ENCODE peak calls at places on chromosomes 12 and 14, in six cellular contexts. Z is PC-3, P is astrocyte, S is PC-9, K is GM12878, T is neural progenitor cell. F is an unnamed sample.

GRCh38 chr14:58969951-58970751 is 218.3 kb upstream of the DAAM1 start:
- DNase-seq in S (no peak), P (peak), Z (no peak), T (peak), K (peak), F (no peak)

GRCh38 chr14:20614038-20614840 is 23.1 kb upstream of the RNASE12 start:
- DNase-seq in Z (peak), T (peak), P (no peak), S (no peak), K (no peak), F (no peak)

GRCh38 chr12:57842342-57843294 is 3.9 kb downstream of the CTDSP2 start:
- DNase-seq in K (no peak), Z (no peak), S (no peak), T (peak), P (no peak), F (peak)

GRCh38 chr12:49538740-49539403 is at the start of gene KCNH3:
- DNase-seq in Z (peak), K (no peak), S (peak), T (peak), P (peak), F (peak)

GRCh38 chr14:52862652-52863338 is 71.4 kb upstream of the GNPNAT1 start:
- DNase-seq in T (no peak), Z (no peak), P (peak), K (no peak), S (no peak), F (peak)

GRCh38 chr14:76768201-76768656 is 7.0 kb downstream of the VASH1 start:
- DNase-seq in P (no peak), S (peak), Z (no peak), T (peak), K (peak), F (no peak)

GRCh38 chr14:93879362-93879983 is 47.7 kb upstream of the FAM181A start:
- DNase-seq in S (no peak), K (no peak), Z (no peak), T (no peak), P (no peak), F (no peak)

GRCh38 chr14:74275265-74275841 is 27.4 kb downstream of the ABCD4 start:
- DNase-seq in Z (peak), T (no peak), S (peak), P (peak), K (no peak), F (peak)

GRCh38 chr12:120264511-120265202 is 873 bp downstream of the PXN start:
- DNase-seq in T (no peak), K (no peak), P (no peak), S (peak), Z (peak), F (no peak)

GRCh38 chr12:120102189-120103043 is 14.1 kb downstream of the RAB35 start:
- DNase-seq in P (no peak), Z (no peak), S (no peak), T (no peak), K (no peak), F (no peak)

GRCh38 chr12:65300679-65301349 is 22.3 kb downstream of the MSRB3 start:
- DNase-seq in T (peak), K (no peak), Z (peak), P (no peak), S (peak), F (peak)

GRCh38 chr12:116201359-116201758 is 76.1 kb downstream of the MED13L start:
- DNase-seq in K (no peak), P (no peak), Z (no peak), T (no peak), S (no peak), F (no peak)

GRCh38 chr12:49108958-49109404 is 1.7 kb downstream of the LMBR1L start:
- DNase-seq in T (no peak), S (no peak), K (no peak), P (no peak), Z (no peak), F (no peak)

GRCh38 chr12:107649615-107650014 is 36.0 kb upstream of the PWP1 start:
- DNase-seq in T (no peak), P (no peak), S (no peak), K (no peak), Z (no peak), F (no peak)

GRCh38 chr14:33516898-33517436 is 433.9 kb downstream of the EGLN3 start:
- DNase-seq in P (no peak), S (no peak), Z (no peak), K (no peak), T (no peak), F (peak)

GRCh38 chr14:58465425-58465824 is 37.9 kb downstream of the KIAA0586 start:
- DNase-seq in S (no peak), K (no peak), T (no peak), P (peak), Z (peak), F (no peak)

GRCh38 chr14:77051101-77051500 is 22.6 kb upstream of the IRF2BPL start:
- DNase-seq in P (no peak), Z (no peak), K (no peak), S (no peak), T (no peak), F (no peak)

GRCh38 chr12:58171914-58172313 is 230.5 kb downstream of the ATP23 start:
- DNase-seq in K (no peak), P (peak), T (no peak), Z (no peak), S (no peak), F (no peak)

GRCh38 chr12:59079472-59079871 is 159.2 kb upstream of the LRIG3 start:
- DNase-seq in S (no peak), Z (no peak), P (no peak), T (no peak), K (no peak), F (no peak)

GRCh38 chr12:7681535-7681934 is 14.0 kb downstream of the GDF3 start:
- DNase-seq in T (no peak), S (no peak), P (no peak), Z (no peak), K (no peak), F (no peak)

DNA sequence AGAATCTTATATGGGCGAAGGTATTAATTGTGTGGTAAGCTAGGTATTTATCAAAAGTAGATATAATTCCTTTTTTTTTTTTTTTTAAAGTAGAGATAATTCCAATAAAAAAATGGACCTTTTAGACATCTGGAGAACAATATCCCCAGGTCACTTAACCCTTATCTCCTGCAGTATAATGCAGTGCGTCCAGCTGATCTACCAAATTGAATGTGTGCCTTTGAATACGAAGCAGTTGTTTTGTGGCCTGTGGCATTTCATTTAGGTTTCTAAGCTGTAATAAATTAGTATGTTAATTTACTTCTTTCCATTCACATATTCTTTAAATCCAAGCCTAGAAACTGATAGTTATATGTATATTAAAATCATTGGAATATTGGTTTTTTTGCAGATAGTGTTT is 3.1 kb downstream of the FUT8 start:
- DNase-seq in Z (no peak), T (peak), P (no peak), S (no peak), K (no peak), F (no peak)
- H3K27ac ChIP-seq in Z (no peak), T (no peak), P (no peak), S (peak), K (no peak), F (no peak)

GRCh38 chr14:60324837-60325236 is 75.8 kb downstream of the PPM1A start:
- DNase-seq in Z (no peak), K (no peak), P (no peak), S (no peak), T (no peak), F (no peak)

GRCh38 chr14:60331201-60332045 is 82.4 kb downstream of the PPM1A start:
- DNase-seq in T (peak), P (peak), S (peak), Z (peak), K (peak), F (peak)

GRCh38 chr14:60328588-60328987 is 79.6 kb downstream of the PPM1A start:
- DNase-seq in T (peak), Z (no peak), S (no peak), P (no peak), K (no peak), F (no peak)

GRCh38 chr14:60326274-60326673 is 77.3 kb downstream of the PPM1A start:
- DNase-seq in K (no peak), S (no peak), P (no peak), Z (no peak), T (no peak), F (no peak)

GRCh38 chr14:60327447-60328331 is 78.7 kb downstream of the PPM1A start:
- DNase-seq in T (peak), K (peak), P (peak), Z (peak), S (peak), F (peak)
- TF ChIP-seq EZH2 in T (peak), K (no peak), P (peak), Z (no peak), S (no peak), F (no peak)

GRCh38 chr14:99271951-99272668 is at the start of gene BCL11B:
- DNase-seq in P (peak), Z (peak), S (no peak), K (peak), T (peak), F (peak)

GRCh38 chr14:99271288-99271941 is 582 bp downstream of the BCL11B start:
- DNase-seq in S (no peak), T (no peak), K (no peak), Z (no peak), P (no peak), F (no peak)

GRCh38 chr14:99273724-99274345 is 1.8 kb upstream of the BCL11B start:
- DNase-seq in P (no peak), K (no peak), Z (no peak), T (no peak), S (no peak), F (peak)

GRCh38 chr14:99273025-99273723 is 1.2 kb upstream of the BCL11B start:
- DNase-seq in S (no peak), T (peak), Z (no peak), K (no peak), P (no peak), F (peak)

DNA sequence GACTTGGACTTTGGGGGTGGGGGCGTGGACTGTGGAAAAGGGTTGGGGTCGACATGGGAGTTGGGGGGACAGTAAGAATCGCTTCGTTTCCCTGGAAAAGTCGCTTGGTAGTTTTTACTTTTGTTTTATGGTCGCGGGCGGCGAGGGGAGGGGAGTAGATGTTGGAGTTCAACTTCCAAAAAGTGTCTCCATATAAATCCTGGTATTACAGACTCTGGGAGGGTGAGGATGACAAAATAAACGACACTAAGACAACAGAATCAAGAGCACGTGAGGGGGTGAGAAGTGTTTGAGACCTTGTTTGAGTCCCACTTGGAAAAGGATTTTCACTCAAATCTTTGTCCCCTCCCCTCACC is 650 bp upstream of the BCL11B start:
- DNase-seq in Z (no peak), T (no peak), S (no peak), K (no peak), P (no peak), F (no peak)
- H3K27ac ChIP-seq in Z (no peak), T (no peak), S (no peak), K (no peak), P (no peak), F (peak)

GRCh38 chr12:132174703-132175490 is 30.6 kb downstream of the NOC4L start:
- DNase-seq in S (no peak), T (no peak), K (no peak), Z (peak), P (no peak), F (no peak)
- TF ChIP-seq EZH2 in S (no peak), T (no peak), K (no peak), Z (no peak), P (no peak), F (no peak)

GRCh38 chr12:124752437-124753229 is 111.0 kb downstream of the SCARB1 start:
- DNase-seq in T (no peak), S (no peak), Z (peak), P (no peak), K (no peak), F (peak)
- H3K27ac ChIP-seq in T (no peak), S (no peak), Z (no peak), P (no peak), K (no peak), F (peak)

DNA sequence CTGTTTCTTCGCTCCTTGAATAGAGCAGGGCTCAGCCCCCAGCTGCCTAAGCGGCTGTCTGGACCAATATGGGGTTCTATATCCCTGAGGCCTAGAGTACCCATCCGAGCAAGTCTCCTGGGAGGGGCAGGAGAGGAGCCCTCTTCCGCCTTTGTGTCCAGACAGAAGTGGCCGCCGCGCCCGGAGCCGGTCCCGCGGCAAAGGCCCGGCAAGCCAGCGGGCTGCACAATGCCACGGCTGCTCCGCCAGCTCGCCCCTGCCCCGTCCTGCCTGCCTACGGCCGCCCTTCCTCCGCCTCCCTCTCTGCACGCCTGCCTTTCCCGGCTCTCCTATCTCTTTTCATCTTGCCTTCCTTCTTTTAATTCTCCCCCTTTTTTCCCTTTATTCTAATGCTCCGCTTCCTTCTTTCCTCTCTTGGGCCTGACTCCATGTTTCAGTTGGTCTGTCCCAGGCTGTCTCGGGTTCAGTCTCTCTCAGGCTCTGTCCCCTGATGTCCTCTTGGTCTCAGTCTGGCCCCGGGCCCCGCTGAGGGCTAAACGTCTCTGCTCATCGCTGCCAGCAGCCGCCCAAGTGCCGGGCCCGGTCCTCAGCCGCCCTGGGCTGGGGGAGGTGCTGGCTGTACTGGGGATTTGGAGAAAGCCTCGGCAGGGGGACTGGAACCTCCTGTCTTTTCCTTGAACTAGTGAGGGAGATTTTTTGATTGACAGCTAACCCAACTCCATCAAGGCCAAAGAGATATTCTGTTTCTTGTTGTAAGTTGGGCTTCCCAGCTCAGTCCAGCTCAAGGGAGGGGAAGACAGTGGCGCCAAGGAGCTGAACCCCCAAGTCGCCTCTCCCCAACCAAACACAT is 2.4 kb upstream of the HOXC9 start:
- DNase-seq in Z (no peak), K (no peak), S (no peak), P (no peak), T (no peak), F (peak)
- TF ChIP-seq EZH2 in Z (no peak), K (peak), S (no peak), P (peak), T (peak), F (no peak)

GRCh38 chr14:23307687-23308644 is 1.3 kb downstream of the BCL2L2 start:
- DNase-seq in Z (peak), S (no peak), K (no peak), P (peak), T (no peak), F (no peak)
- H3K27ac ChIP-seq in Z (no peak), S (no peak), K (peak), P (peak), T (no peak), F (peak)

DNA sequence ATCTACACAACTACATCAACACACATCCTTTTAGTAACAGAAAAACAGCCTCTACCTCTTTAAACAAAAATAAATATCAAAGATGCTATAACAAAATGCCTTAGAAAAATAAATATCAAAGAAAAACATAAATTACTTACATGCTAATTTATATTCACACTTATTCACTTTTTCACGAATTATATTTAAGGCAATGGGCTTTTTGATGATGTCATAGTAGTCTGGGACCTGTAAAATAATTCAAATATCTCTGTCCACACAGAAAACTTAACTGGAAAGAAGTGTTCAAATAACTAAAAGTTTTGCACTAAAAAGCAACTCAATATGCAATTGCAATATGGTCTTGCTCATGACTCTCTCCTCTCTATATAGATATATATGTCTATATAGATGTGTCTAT is 40.3 kb upstream of the CFL2 start:
- DNase-seq in K (no peak), T (no peak), Z (no peak), S (no peak), P (no peak), F (no peak)
- TF ChIP-seq EZH2 in K (no peak), T (no peak), Z (no peak), S (no peak), P (no peak), F (no peak)

GRCh38 chr12:20436367-20436766 is 68.0 kb downstream of the PDE3A start:
- DNase-seq in S (no peak), Z (no peak), T (no peak), K (no peak), P (peak), F (no peak)
- H3K27ac ChIP-seq in S (no peak), Z (no peak), T (no peak), K (no peak), P (no peak), F (no peak)

F was measured in A673.